ENCODE peak calls at places on chromosomes 7 and 10, in four cellular contexts. P, C, M and W are unnamed samples.

GRCh38 chr7:146831875-146832274 is 715.3 kb downstream of the CNTNAP2 start:
- DNase-seq in P (no peak), M (no peak), C (no peak), W (no peak)

GRCh38 chr10:126702181-126702580 is 31.7 kb upstream of the C10orf90 start:
- DNase-seq in P (no peak), C (no peak), M (no peak), W (no peak)

GRCh38 chr10:74544106-74544505 is 282.3 kb upstream of the KAT6B start:
- DNase-seq in C (no peak), P (no peak), M (no peak), W (no peak)

GRCh38 chr7:79507161-79507560 is 53.7 kb upstream of the MAGI2 start:
- DNase-seq in P (no peak), C (no peak), M (no peak), W (no peak)

GRCh38 chr10:82288461-82288881 is 413.5 kb downstream of the NRG3 start:
- DNase-seq in C (no peak), P (no peak), M (no peak), W (no peak)

GRCh38 chr7:47635091-47636090 is 53.5 kb upstream of the TNS3 start:
- DNase-seq in P (peak), C (no peak), M (peak), W (no peak)

GRCh38 chr10:31820096-31820495 is 108.5 kb downstream of the ARHGAP12 start:
- DNase-seq in P (no peak), M (no peak), C (no peak), W (no peak)

GRCh38 chr7:94300176-94300835 is 94.4 kb upstream of the COL1A2 start:
- DNase-seq in P (no peak), M (no peak), C (no peak), W (no peak)

GRCh38 chr7:73880755-73881328 is 19.9 kb downstream of the TMEM270 start:
- DNase-seq in M (no peak), C (no peak), P (no peak), W (no peak)

GRCh38 chr7:3246133-3246532 is 54.9 kb upstream of the SDK1 start:
- DNase-seq in P (no peak), C (no peak), M (no peak), W (no peak)